ENCODE peak calls at places on chromosomes 7 and 10, in seven cellular contexts. S is HCT116, J is SK-N-SH, W is HepG2, I is K562, T is GM12878, Z is H1. Q is an unnamed sample.

GRCh38 chr7:74012842-74013249 is 15.1 kb upstream of the ELN start:
- DNase-seq in S (no peak), T (peak; percentile 26), J (peak; percentile 71), W (no peak), Z (no peak), I (peak; percentile 50), Q (no peak)

GRCh38 chr7:151024435-151025056 is at the start of gene ATG9B:
- DNase-seq in Z (no peak), I (no peak), J (no peak), W (no peak), T (no peak), S (no peak), Q (no peak)

GRCh38 chr10:6399241-6399701 is 180.8 kb downstream of the PRKCQ start:
- DNase-seq in W (no peak), I (no peak), T (no peak), J (no peak), Z (no peak), S (no peak), Q (peak; percentile 99)

GRCh38 chr7:42315631-42316030 is 78.6 kb upstream of the GLI3 start:
- DNase-seq in J (no peak), T (no peak), S (no peak), W (no peak), I (no peak), Z (no peak), Q (no peak)

GRCh38 chr7:8125680-8126444 is 136.1 kb downstream of the ICA1 start:
- DNase-seq in I (no peak), J (no peak), Z (no peak), T (peak; percentile 95), W (no peak), S (no peak), Q (no peak)

GRCh38 chr10:97820305-97820704 is 29.3 kb upstream of the GOLGA7B start:
- DNase-seq in S (no peak), T (no peak), W (no peak), Z (no peak), J (no peak), I (no peak), Q (no peak)

GRCh38 chr7:151818674-151819519 is 58.0 kb downstream of the PRKAG2 start:
- DNase-seq in S (no peak), W (no peak), Z (no peak), J (no peak), I (no peak), T (no peak), Q (peak; percentile 59)

GRCh38 chr10:133311570-133311969 is 2.9 kb downstream of the ZNF511 start:
- DNase-seq in T (no peak), I (no peak), W (no peak), Z (no peak), S (no peak), J (no peak), Q (no peak)

GRCh38 chr7:44081266-44081748 is 1.0 kb downstream of the POLM start:
- DNase-seq in J (no peak), W (no peak), Z (no peak), I (peak; percentile 86), S (no peak), T (no peak), Q (no peak)

GRCh38 chr7:41481353-41481752 is 221.5 kb downstream of the INHBA start:
- DNase-seq in I (no peak), W (no peak), T (no peak), Z (no peak), J (no peak), S (no peak), Q (no peak)

GRCh38 chr10:73910401-73910763 is 550 bp upstream of the PLAU start:
- DNase-seq in J (peak; percentile 56), W (peak; percentile 65), I (peak; percentile 41), Z (no peak), T (no peak), S (no peak), Q (no peak)

GRCh38 chr7:33130184-33130583 is 820 bp downstream of the BBS9 start:
- DNase-seq in I (no peak), T (no peak), Z (no peak), W (no peak), S (no peak), J (peak; percentile 47), Q (no peak)

GRCh38 chr10:22647244-22647643 is 67.1 kb downstream of the PIP4K2A start:
- DNase-seq in J (no peak), T (no peak), S (no peak), I (no peak), Z (no peak), W (no peak), Q (no peak)

GRCh38 chr10:22651276-22651980 is 63.0 kb downstream of the PIP4K2A start:
- DNase-seq in W (no peak), T (no peak), I (no peak), S (no peak), J (no peak), Z (no peak), Q (no peak)

GRCh38 chr10:22649977-22650376 is 64.4 kb downstream of the PIP4K2A start:
- DNase-seq in T (no peak), S (no peak), I (no peak), W (no peak), J (no peak), Z (no peak), Q (no peak)

GRCh38 chr10:22648547-22648961 is 65.8 kb downstream of the PIP4K2A start:
- DNase-seq in S (no peak), I (no peak), T (peak; percentile 75), W (no peak), J (no peak), Z (no peak), Q (no peak)

DNA sequence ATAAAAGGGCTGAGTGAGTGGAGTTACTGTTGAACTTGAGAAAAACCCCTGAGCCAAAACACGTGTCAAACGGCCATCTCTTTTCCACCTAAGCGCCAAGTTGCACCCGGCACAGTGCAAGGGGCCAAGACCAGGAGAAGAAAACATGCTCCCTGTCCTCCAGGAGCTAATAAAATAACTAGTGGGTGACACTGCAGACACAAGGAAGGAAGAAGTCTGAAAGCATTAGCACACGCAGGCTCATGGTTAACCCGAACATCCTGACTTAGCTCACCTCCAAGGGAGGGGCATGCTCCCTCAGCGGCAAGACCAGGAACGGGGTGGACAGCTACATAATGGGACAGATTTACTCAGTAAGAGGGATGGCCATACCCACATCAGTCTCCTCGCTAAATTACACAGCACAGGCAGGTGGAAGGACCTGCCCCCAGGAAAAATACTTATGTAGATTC is 65.0 kb downstream of the PIP4K2A start:
- DNase-seq in I (no peak), T (no peak), S (no peak), J (no peak), W (no peak), Z (no peak), Q (no peak)
- TF ChIP-seq JUND in I (no peak), T (no peak), S (no peak), J (no peak), W (no peak), Z (no peak), Q (no peak)

GRCh38 chr10:22332116-22332692 is 11.3 kb downstream of the BMI1 start:
- DNase-seq in S (no peak), W (no peak), I (no peak), Z (no peak), T (no peak), J (no peak), Q (no peak)

GRCh38 chr10:22335204-22335956 is 9.9 kb upstream of the SPAG6 start:
- DNase-seq in S (no peak), I (no peak), Z (no peak), W (no peak), T (no peak), J (peak; percentile 33), Q (no peak)

GRCh38 chr10:22333667-22334282 is 11.5 kb upstream of the SPAG6 start:
- DNase-seq in W (no peak), Z (no peak), I (no peak), J (no peak), S (no peak), T (no peak), Q (no peak)

GRCh38 chr10:22334414-22335203 is 10.7 kb upstream of the SPAG6 start:
- DNase-seq in T (no peak), Z (no peak), W (no peak), J (no peak), I (no peak), S (no peak), Q (no peak)

DNA sequence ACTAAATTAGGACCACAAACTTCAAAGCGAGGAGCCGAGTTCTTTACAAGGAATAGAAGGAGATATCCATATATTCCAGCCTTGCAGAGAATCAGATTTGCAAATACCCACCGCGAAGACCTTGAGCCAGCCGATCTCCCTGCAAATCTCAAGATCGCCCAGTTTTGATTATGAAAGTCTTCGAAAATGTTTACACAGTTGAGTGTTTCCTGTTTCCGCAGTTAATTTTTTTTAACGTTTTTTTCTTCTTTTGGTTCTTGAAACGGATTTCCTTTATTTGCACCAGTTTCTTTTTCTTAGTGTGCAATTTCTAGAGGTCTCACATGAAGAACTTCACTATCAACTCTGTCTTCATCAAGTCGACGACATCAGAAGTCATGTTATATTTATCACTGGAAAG is 12.1 kb upstream of the SPAG6 start:
- DNase-seq in S (no peak), T (no peak), Z (no peak), I (no peak), J (no peak), W (no peak), Q (no peak)
- TF ChIP-seq JUND in S (no peak), T (no peak), Z (no peak), I (no peak), J (no peak), W (no peak), Q (no peak)

GRCh38 chr7:285731-286130 is 4.2 kb upstream of the FOXL3 start:
- DNase-seq in Z (no peak), S (no peak), J (no peak), T (no peak), W (no peak), I (no peak), Q (no peak)
- TF ChIP-seq JUND in Z (no peak), S (no peak), J (no peak), T (no peak), W (no peak), I (no peak), Q (no peak)

GRCh38 chr10:102451105-102451969 is at the start of gene C10orf95:
- DNase-seq in W (no peak), T (no peak), I (no peak), J (no peak), Z (no peak), S (no peak), Q (peak; percentile 52)

GRCh38 chr10:102457591-102458150 is 6.3 kb upstream of the C10orf95 start:
- DNase-seq in T (no peak), W (no peak), I (no peak), Z (no peak), J (no peak), S (no peak), Q (no peak)

GRCh38 chr10:102453502-102453901 is 2.2 kb upstream of the C10orf95 start:
- DNase-seq in J (no peak), W (no peak), I (no peak), T (no peak), S (no peak), Z (no peak), Q (no peak)

GRCh38 chr10:102452672-102453340 is 1.5 kb upstream of the C10orf95 start:
- DNase-seq in J (no peak), W (no peak), S (peak; percentile 69), Z (no peak), I (no peak), T (no peak), Q (no peak)

DNA sequence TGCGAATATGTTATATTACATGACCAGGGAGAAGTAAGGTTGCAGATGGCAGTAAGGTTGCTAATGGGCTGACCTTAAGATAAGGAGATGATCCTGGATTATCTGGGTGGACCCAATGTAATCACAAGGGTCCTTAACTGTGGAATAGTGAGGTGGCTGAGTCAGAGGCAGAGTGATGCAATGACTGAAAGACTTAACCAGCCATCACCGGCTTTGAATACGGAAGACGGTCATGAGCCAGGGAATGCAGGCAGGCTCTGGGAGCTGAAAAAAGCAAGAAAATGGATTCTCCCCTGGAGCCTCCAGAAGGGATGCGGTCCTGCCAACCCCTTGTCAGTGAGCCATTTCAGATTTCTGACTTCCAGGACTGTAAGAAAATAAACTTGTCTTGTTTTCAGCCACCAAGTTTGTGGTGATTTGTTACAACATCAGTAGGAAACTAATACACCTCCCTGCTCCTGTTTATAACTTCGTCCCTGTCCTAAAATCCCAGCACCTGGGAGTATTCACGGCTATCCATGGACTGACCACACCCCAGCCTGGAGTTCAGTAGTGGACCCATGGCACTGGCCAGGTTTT is 4.6 kb upstream of the C10orf95 start:
- DNase-seq in W (no peak), T (no peak), S (no peak), Z (no peak), I (no peak), J (no peak), Q (no peak)
- TF ChIP-seq JUND in W (no peak), T (no peak), S (no peak), Z (peak; percentile 64), I (peak; percentile 96), J (no peak), Q (no peak)